ENCODE peak calls at places on chromosomes 13 and 19, in seven cellular contexts. S, C, H, Z, X, R and V are unnamed samples.

GRCh38 chr13:44484562-44485164 is 91.5 kb downstream of the TSC22D1 start:
- DNase-seq in H (no peak), C (no peak), R (no peak), S (no peak), X (peak; percentile 9), Z (no peak), V (no peak)

GRCh38 chr13:25966086-25966485 is 85.7 kb downstream of the SHISA2 start:
- DNase-seq in H (no peak), X (peak; percentile 63), R (no peak), S (no peak), C (no peak), Z (peak; percentile 24), V (no peak)

GRCh38 chr13:20461481-20461859 is 64.2 kb downstream of the CRYL1 start:
- DNase-seq in Z (no peak), X (peak; percentile 6), R (no peak), H (no peak), C (no peak), S (no peak), V (no peak)

GRCh38 chr13:31001647-31002046 is 69.2 kb downstream of the TEX26 start:
- DNase-seq in C (no peak), H (no peak), S (no peak), X (no peak), Z (peak; percentile 69), R (no peak), V (no peak)

GRCh38 chr13:62879071-62879470 is 1463.4 kb upstream of the PCDH20 start:
- DNase-seq in Z (no peak), S (no peak), R (no peak), H (no peak), C (no peak), X (no peak), V (no peak)

GRCh38 chr13:109494955-109495354 is 291.4 kb downstream of the IRS2 start:
- DNase-seq in C (no peak), S (no peak), X (no peak), R (no peak), Z (peak; percentile 47), H (no peak), V (no peak)

GRCh38 chr13:51599444-51600176 is 15.3 kb downstream of the WDFY2 start:
- DNase-seq in Z (no peak), S (no peak), H (no peak), R (no peak), X (no peak), C (no peak), V (no peak)

GRCh38 chr13:23934481-23934880 is 37.2 kb upstream of the C1QTNF9B start:
- DNase-seq in H (no peak), Z (no peak), X (no peak), C (no peak), R (no peak), S (no peak), V (no peak)

GRCh38 chr19:5987077-5987818 is 9.3 kb upstream of the RANBP3 start:
- DNase-seq in C (peak; percentile 64), X (peak; percentile 86), Z (peak; percentile 81), H (peak; percentile 76), R (peak; percentile 86), S (peak; percentile 66), V (peak; percentile 79)

GRCh38 chr19:50607874-50608785 is 31.6 kb downstream of the SYT3 start:
- DNase-seq in H (peak; percentile 39), Z (peak; percentile 78), C (no peak), S (peak; percentile 97), X (peak; percentile 77), R (peak; percentile 94), V (peak; percentile 58)

GRCh38 chr19:10431254-10431942 is 11.1 kb downstream of the PDE4A start:
- DNase-seq in C (peak; percentile 62), Z (no peak), H (peak; percentile 31), X (no peak), R (no peak), S (no peak), V (no peak)

GRCh38 chr13:109786457-109787134 is at the start of gene IRS2:
- DNase-seq in R (peak; percentile 98), X (peak; percentile 85), Z (peak; percentile 98), C (peak; percentile 94), H (peak; percentile 88), S (peak; percentile 54), V (peak; percentile 93)

GRCh38 chr19:21586341-21587116 is 81.1 kb downstream of the ZNF429 start:
- DNase-seq in C (no peak), X (no peak), S (no peak), H (no peak), R (no peak), Z (peak; percentile 55), V (peak; percentile 37)

GRCh38 chr19:21585491-21585890 is 80.1 kb downstream of the ZNF429 start:
- DNase-seq in X (no peak), S (no peak), C (no peak), R (no peak), H (no peak), Z (no peak), V (no peak)

GRCh38 chr19:21588202-21588601 is 82.8 kb downstream of the ZNF429 start:
- DNase-seq in S (no peak), C (no peak), H (no peak), X (no peak), R (no peak), Z (no peak), V (no peak)

GRCh38 chr19:21587549-21587948 is 82.1 kb downstream of the ZNF429 start:
- DNase-seq in C (no peak), R (no peak), H (no peak), Z (no peak), S (no peak), X (no peak), V (no peak)

GRCh38 chr19:21587117-21587461 is 81.7 kb downstream of the ZNF429 start:
- DNase-seq in S (no peak), C (no peak), R (peak; percentile 69), X (no peak), Z (peak; percentile 60), H (no peak), V (peak; percentile 46)
- H3K4me3 ChIP-seq in S (no peak overlapping the region), C (peak overlapping the region; percentile 48), R (peak overlapping the region; percentile 74), X (no peak overlapping the region), Z (peak overlapping the region; percentile 85), H (peak overlapping the region; percentile 48), V (peak overlapping the region; percentile 84)

DNA sequence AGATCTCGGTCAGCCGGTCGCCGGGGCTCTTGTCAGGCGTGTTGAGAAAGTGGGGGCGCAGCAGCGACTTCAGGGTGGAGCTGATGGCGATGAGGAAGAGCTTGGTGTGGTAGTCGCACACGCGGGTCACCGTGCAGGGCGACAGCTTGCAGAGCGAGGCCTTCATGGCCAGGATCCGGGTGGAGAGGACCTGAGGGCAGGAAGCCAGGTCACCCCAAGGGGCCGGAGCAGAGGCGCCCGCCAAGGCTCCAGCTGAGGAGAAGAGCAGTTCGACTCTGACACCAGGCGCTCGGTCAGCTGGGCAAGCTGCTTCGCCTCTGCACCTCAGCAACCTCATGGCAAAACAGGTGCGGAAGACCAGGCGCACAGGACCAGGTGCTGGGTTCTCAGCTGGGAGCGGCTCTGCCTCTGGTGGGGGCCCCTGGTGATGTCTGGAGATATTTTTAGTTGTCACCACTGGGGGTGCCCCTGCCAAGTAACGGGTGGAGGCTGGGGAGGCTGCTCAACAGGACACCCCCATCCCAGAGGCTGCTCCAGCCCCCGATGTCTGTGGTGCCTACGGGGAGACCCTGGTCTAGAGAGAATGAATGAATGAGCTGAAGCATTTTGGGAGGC is 15.9 kb downstream of the CFD start:
- DNase-seq in C (no peak), R (no peak), X (no peak), Z (no peak), H (no peak), S (no peak), V (no peak)
- TF ChIP-seq POLR2A in C (no peak), R (no peak), X (no peak), Z (no peak), H (no peak), S (no peak), V (no peak)

DNA sequence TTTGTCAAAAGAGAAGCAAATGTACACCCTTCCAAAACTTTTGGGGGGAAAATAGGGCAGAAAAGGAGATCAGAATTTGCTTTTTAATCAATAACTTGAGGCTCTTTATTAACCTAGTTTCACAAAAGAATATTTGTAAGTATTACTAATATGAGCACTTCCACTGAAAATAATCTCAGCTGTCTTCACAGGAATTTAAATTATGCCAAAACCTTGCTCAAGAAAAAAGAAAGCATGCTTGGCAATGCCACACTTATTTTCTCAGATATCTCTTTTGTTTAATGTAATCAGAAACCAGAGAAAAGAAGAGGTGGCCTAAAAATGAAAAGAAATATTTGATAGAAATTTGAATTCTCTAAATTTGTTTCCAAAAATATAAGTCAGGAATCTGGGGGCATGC is 234.9 kb upstream of the GPC6 start:
- DNase-seq in H (no peak), S (no peak), Z (no peak), X (no peak), R (no peak), C (no peak), V (no peak)
- H3K27ac ChIP-seq in H (no peak overlapping the region), S (no peak overlapping the region), Z (no peak overlapping the region), X (no peak overlapping the region), R (no peak overlapping the region), C (no peak overlapping the region), V (no peak overlapping the region)

GRCh38 chr19:34838248-34838647 is 65.2 kb upstream of the ZNF599 start:
- DNase-seq in Z (no peak), H (no peak), S (peak; percentile 47), X (peak; percentile 10), R (no peak), C (no peak), V (no peak)
- H3K4me3 ChIP-seq in Z (peak overlapping the region; percentile 23), H (no peak overlapping the region), S (peak overlapping the region; percentile 15), X (no peak overlapping the region), R (peak overlapping the region; percentile 49), C (no peak overlapping the region), V (peak overlapping the region; percentile 36)

GRCh38 chr19:17861542-17862402 is 2.1 kb downstream of the RPL18A start:
- DNase-seq in S (no peak), Z (no peak), C (no peak), X (no peak), R (no peak), H (no peak), V (no peak)
- TF ChIP-seq POLR2A in S (no peak), Z (no peak), C (peak; percentile 3), X (no peak), R (no peak), H (no peak), V (no peak)

DNA sequence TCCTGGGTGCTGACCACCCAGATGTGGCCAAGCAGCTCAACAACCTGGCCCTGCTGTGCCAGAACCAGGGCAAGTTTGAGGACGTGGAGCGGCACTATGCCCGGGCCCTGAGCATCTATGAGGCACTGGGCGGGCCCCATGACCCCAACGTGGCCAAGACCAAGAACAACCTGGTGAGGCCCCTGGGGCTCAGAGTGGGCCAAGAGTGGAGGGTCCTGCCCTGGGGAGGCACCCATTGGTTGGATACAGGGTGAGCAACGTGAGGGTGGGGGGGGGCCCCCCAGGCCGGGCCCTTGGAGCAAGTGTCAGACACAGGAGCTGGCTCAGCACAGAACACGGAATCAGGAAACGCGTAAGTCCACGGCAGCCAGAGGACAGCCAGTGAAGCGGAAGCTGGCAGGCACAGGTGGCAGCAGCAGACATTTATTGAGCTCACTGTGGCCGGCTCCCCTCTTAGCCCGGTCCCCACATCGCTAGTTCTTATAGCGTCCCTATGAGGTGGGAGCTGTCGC is 8.9 kb downstream of the KLC3 start:
- DNase-seq in R (no peak), H (no peak), C (no peak), Z (no peak), S (no peak), X (no peak), V (no peak)
- H3K27ac ChIP-seq in R (no peak overlapping the region), H (no peak overlapping the region), C (no peak overlapping the region), Z (no peak overlapping the region), S (no peak overlapping the region), X (no peak overlapping the region), V (no peak overlapping the region)